ENCODE peak calls at places on chromosomes 13 and 19, in nine cellular contexts. One of them, this sample, is unnamed.

GRCh38 chr13:22428188-22428828 is 752.5 kb upstream of the SGCG start:
- DNase-seq in kidney glomerular epithelial cell: no peak
- DNase-seq in GOT3: no peak
- DNase-seq in brain microvascular endothelial cell: no peak
- DNase-seq in amygdala: no peak
- DNase-seq in activated CD4-positive, alpha-beta T cell treated with anti-CD3 and anti-CD28 coated beads for 4 hours: no peak
- DNase-seq in EL: no peak
- DNase-seq in Peyer's patch: no peak
- DNase-seq in stimulated activated CD8-positive, alpha-beta memory T cell treated with anti-CD3 and anti-CD28 coated beads, Interleukin-7, amount 100 ng/mL, for 48 hours: no peak
- DNase-seq in this sample: no peak

GRCh38 chr13:42113478-42113877 is 65.0 kb downstream of the DGKH start:
- DNase-seq in kidney glomerular epithelial cell: no peak
- DNase-seq in GOT3: no peak
- DNase-seq in brain microvascular endothelial cell: no peak
- DNase-seq in amygdala: no peak
- DNase-seq in activated CD4-positive, alpha-beta T cell treated with anti-CD3 and anti-CD28 coated beads for 4 hours: no peak
- DNase-seq in EL: no peak
- DNase-seq in Peyer's patch: no peak
- DNase-seq in stimulated activated CD8-positive, alpha-beta memory T cell treated with anti-CD3 and anti-CD28 coated beads, Interleukin-7, amount 100 ng/mL, for 48 hours: no peak
- DNase-seq in this sample: no peak

GRCh38 chr19:19545707-19546106 is 7.6 kb downstream of the CILP2 start:
- DNase-seq in kidney glomerular epithelial cell: no peak
- DNase-seq in GOT3: no peak
- DNase-seq in brain microvascular endothelial cell: no peak
- DNase-seq in amygdala: no peak
- DNase-seq in activated CD4-positive, alpha-beta T cell treated with anti-CD3 and anti-CD28 coated beads for 4 hours: no peak
- DNase-seq in EL: no peak
- DNase-seq in Peyer's patch: no peak
- DNase-seq in stimulated activated CD8-positive, alpha-beta memory T cell treated with anti-CD3 and anti-CD28 coated beads, Interleukin-7, amount 100 ng/mL, for 48 hours: no peak
- DNase-seq in this sample: no peak

GRCh38 chr13:28528388-28528787 is 33.5 kb upstream of the FLT1 start:
- DNase-seq in kidney glomerular epithelial cell: no peak
- DNase-seq in GOT3: no peak
- DNase-seq in brain microvascular endothelial cell: no peak
- DNase-seq in amygdala: no peak
- DNase-seq in activated CD4-positive, alpha-beta T cell treated with anti-CD3 and anti-CD28 coated beads for 4 hours: no peak
- DNase-seq in EL: no peak
- DNase-seq in Peyer's patch: no peak
- DNase-seq in stimulated activated CD8-positive, alpha-beta memory T cell treated with anti-CD3 and anti-CD28 coated beads, Interleukin-7, amount 100 ng/mL, for 48 hours: no peak
- DNase-seq in this sample: no peak

GRCh38 chr13:109668433-109669233 is 117.8 kb downstream of the IRS2 start:
- DNase-seq in kidney glomerular epithelial cell: no peak
- DNase-seq in GOT3: no peak
- DNase-seq in brain microvascular endothelial cell: no peak
- DNase-seq in amygdala: no peak
- DNase-seq in activated CD4-positive, alpha-beta T cell treated with anti-CD3 and anti-CD28 coated beads for 4 hours: no peak
- DNase-seq in EL: no peak
- DNase-seq in Peyer's patch: no peak
- DNase-seq in stimulated activated CD8-positive, alpha-beta memory T cell treated with anti-CD3 and anti-CD28 coated beads, Interleukin-7, amount 100 ng/mL, for 48 hours: no peak
- DNase-seq in this sample: no peak

GRCh38 chr13:51585234-51585672 is 991 bp downstream of the WDFY2 start:
- DNase-seq in kidney glomerular epithelial cell: peak
- DNase-seq in GOT3: no peak
- DNase-seq in brain microvascular endothelial cell: peak
- DNase-seq in amygdala: no peak
- DNase-seq in activated CD4-positive, alpha-beta T cell treated with anti-CD3 and anti-CD28 coated beads for 4 hours: no peak
- DNase-seq in EL: peak
- DNase-seq in Peyer's patch: no peak
- DNase-seq in stimulated activated CD8-positive, alpha-beta memory T cell treated with anti-CD3 and anti-CD28 coated beads, Interleukin-7, amount 100 ng/mL, for 48 hours: no peak
- DNase-seq in this sample: no peak

GRCh38 chr19:18967358-18968146 is 26.5 kb upstream of the HOMER3 start:
- DNase-seq in kidney glomerular epithelial cell: peak
- DNase-seq in GOT3: no peak
- DNase-seq in brain microvascular endothelial cell: no peak
- DNase-seq in amygdala: no peak
- DNase-seq in activated CD4-positive, alpha-beta T cell treated with anti-CD3 and anti-CD28 coated beads for 4 hours: no peak
- DNase-seq in EL: peak
- DNase-seq in Peyer's patch: peak
- DNase-seq in stimulated activated CD8-positive, alpha-beta memory T cell treated with anti-CD3 and anti-CD28 coated beads, Interleukin-7, amount 100 ng/mL, for 48 hours: no peak
- DNase-seq in this sample: peak

GRCh38 chr13:70424928-70425327 is 316.7 kb upstream of the KLHL1 start:
- DNase-seq in kidney glomerular epithelial cell: no peak
- DNase-seq in GOT3: no peak
- DNase-seq in brain microvascular endothelial cell: no peak
- DNase-seq in amygdala: no peak
- DNase-seq in activated CD4-positive, alpha-beta T cell treated with anti-CD3 and anti-CD28 coated beads for 4 hours: no peak
- DNase-seq in EL: no peak
- DNase-seq in Peyer's patch: no peak
- DNase-seq in stimulated activated CD8-positive, alpha-beta memory T cell treated with anti-CD3 and anti-CD28 coated beads, Interleukin-7, amount 100 ng/mL, for 48 hours: no peak
- DNase-seq in this sample: no peak

GRCh38 chr13:96052655-96053002 is 572 bp downstream of the UGGT2 start:
- DNase-seq in kidney glomerular epithelial cell: peak
- DNase-seq in GOT3: no peak
- DNase-seq in brain microvascular endothelial cell: peak
- DNase-seq in amygdala: no peak
- DNase-seq in activated CD4-positive, alpha-beta T cell treated with anti-CD3 and anti-CD28 coated beads for 4 hours: no peak
- DNase-seq in EL: peak
- DNase-seq in Peyer's patch: no peak
- DNase-seq in stimulated activated CD8-positive, alpha-beta memory T cell treated with anti-CD3 and anti-CD28 coated beads, Interleukin-7, amount 100 ng/mL, for 48 hours: no peak
- DNase-seq in this sample: peak

GRCh38 chr13:113045214-113046007 is 60.2 kb upstream of the F7 start:
- DNase-seq in kidney glomerular epithelial cell: no peak
- DNase-seq in GOT3: no peak
- DNase-seq in brain microvascular endothelial cell: no peak
- DNase-seq in amygdala: peak
- DNase-seq in activated CD4-positive, alpha-beta T cell treated with anti-CD3 and anti-CD28 coated beads for 4 hours: no peak
- DNase-seq in EL: no peak
- DNase-seq in Peyer's patch: no peak
- DNase-seq in stimulated activated CD8-positive, alpha-beta memory T cell treated with anti-CD3 and anti-CD28 coated beads, Interleukin-7, amount 100 ng/mL, for 48 hours: no peak
- DNase-seq in this sample: no peak

GRCh38 chr19:50695251-50696064 is 24.1 kb downstream of the SHANK1 start:
- DNase-seq in kidney glomerular epithelial cell: no peak
- DNase-seq in GOT3: no peak
- DNase-seq in brain microvascular endothelial cell: no peak
- DNase-seq in amygdala: no peak
- DNase-seq in activated CD4-positive, alpha-beta T cell treated with anti-CD3 and anti-CD28 coated beads for 4 hours: no peak
- DNase-seq in EL: no peak
- DNase-seq in Peyer's patch: no peak
- DNase-seq in stimulated activated CD8-positive, alpha-beta memory T cell treated with anti-CD3 and anti-CD28 coated beads, Interleukin-7, amount 100 ng/mL, for 48 hours: no peak
- DNase-seq in this sample: no peak

GRCh38 chr13:85853901-85854663 is 54.9 kb upstream of the SLITRK6 start:
- DNase-seq in kidney glomerular epithelial cell: no peak
- DNase-seq in GOT3: no peak
- DNase-seq in brain microvascular endothelial cell: no peak
- DNase-seq in amygdala: no peak
- DNase-seq in activated CD4-positive, alpha-beta T cell treated with anti-CD3 and anti-CD28 coated beads for 4 hours: no peak
- DNase-seq in EL: no peak
- DNase-seq in Peyer's patch: no peak
- DNase-seq in stimulated activated CD8-positive, alpha-beta memory T cell treated with anti-CD3 and anti-CD28 coated beads, Interleukin-7, amount 100 ng/mL, for 48 hours: no peak
- DNase-seq in this sample: no peak

GRCh38 chr19:18433039-18433691 is 4.8 kb downstream of the ISYNA1 start:
- DNase-seq in kidney glomerular epithelial cell: no peak
- DNase-seq in GOT3: no peak
- DNase-seq in brain microvascular endothelial cell: no peak
- DNase-seq in amygdala: no peak
- DNase-seq in activated CD4-positive, alpha-beta T cell treated with anti-CD3 and anti-CD28 coated beads for 4 hours: peak
- DNase-seq in EL: no peak
- DNase-seq in Peyer's patch: peak
- DNase-seq in stimulated activated CD8-positive, alpha-beta memory T cell treated with anti-CD3 and anti-CD28 coated beads, Interleukin-7, amount 100 ng/mL, for 48 hours: no peak
- DNase-seq in this sample: no peak

GRCh38 chr19:50264483-50265186 is 61.2 kb downstream of the MYH14 start:
- DNase-seq in kidney glomerular epithelial cell: no peak
- DNase-seq in GOT3: no peak
- DNase-seq in brain microvascular endothelial cell: no peak
- DNase-seq in amygdala: no peak
- DNase-seq in activated CD4-positive, alpha-beta T cell treated with anti-CD3 and anti-CD28 coated beads for 4 hours: no peak
- DNase-seq in EL: no peak
- DNase-seq in Peyer's patch: no peak
- DNase-seq in stimulated activated CD8-positive, alpha-beta memory T cell treated with anti-CD3 and anti-CD28 coated beads, Interleukin-7, amount 100 ng/mL, for 48 hours: no peak
- DNase-seq in this sample: no peak

GRCh38 chr13:110616103-110617101 is 1.1 kb downstream of the NAXD start:
- DNase-seq in kidney glomerular epithelial cell: peak
- DNase-seq in GOT3: no peak
- DNase-seq in brain microvascular endothelial cell: peak
- DNase-seq in amygdala: no peak
- DNase-seq in activated CD4-positive, alpha-beta T cell treated with anti-CD3 and anti-CD28 coated beads for 4 hours: peak
- DNase-seq in EL: peak
- DNase-seq in Peyer's patch: peak
- DNase-seq in stimulated activated CD8-positive, alpha-beta memory T cell treated with anti-CD3 and anti-CD28 coated beads, Interleukin-7, amount 100 ng/mL, for 48 hours: peak
- DNase-seq in this sample: peak

GRCh38 chr19:18908917-18909619 is 10.1 kb downstream of the COPE start:
- DNase-seq in kidney glomerular epithelial cell: no peak
- DNase-seq in GOT3: no peak
- DNase-seq in brain microvascular endothelial cell: no peak
- DNase-seq in amygdala: no peak
- DNase-seq in activated CD4-positive, alpha-beta T cell treated with anti-CD3 and anti-CD28 coated beads for 4 hours: no peak
- DNase-seq in EL: no peak
- DNase-seq in Peyer's patch: no peak
- DNase-seq in stimulated activated CD8-positive, alpha-beta memory T cell treated with anti-CD3 and anti-CD28 coated beads, Interleukin-7, amount 100 ng/mL, for 48 hours: no peak
- DNase-seq in this sample: no peak

GRCh38 chr19:2775556-2776430 is 7.3 kb downstream of the SGTA start:
- DNase-seq in kidney glomerular epithelial cell: peak
- DNase-seq in GOT3: no peak
- DNase-seq in brain microvascular endothelial cell: peak
- DNase-seq in amygdala: no peak
- DNase-seq in activated CD4-positive, alpha-beta T cell treated with anti-CD3 and anti-CD28 coated beads for 4 hours: peak
- DNase-seq in EL: peak
- DNase-seq in Peyer's patch: peak
- DNase-seq in stimulated activated CD8-positive, alpha-beta memory T cell treated with anti-CD3 and anti-CD28 coated beads, Interleukin-7, amount 100 ng/mL, for 48 hours: peak
- DNase-seq in this sample: peak

GRCh38 chr13:26041476-26041875 is 10.3 kb downstream of the SHISA2 start:
- DNase-seq in kidney glomerular epithelial cell: no peak
- DNase-seq in GOT3: no peak
- DNase-seq in brain microvascular endothelial cell: no peak
- DNase-seq in amygdala: no peak
- DNase-seq in activated CD4-positive, alpha-beta T cell treated with anti-CD3 and anti-CD28 coated beads for 4 hours: no peak
- DNase-seq in EL: no peak
- DNase-seq in Peyer's patch: no peak
- DNase-seq in stimulated activated CD8-positive, alpha-beta memory T cell treated with anti-CD3 and anti-CD28 coated beads, Interleukin-7, amount 100 ng/mL, for 48 hours: no peak
- DNase-seq in this sample: no peak

GRCh38 chr13:40148742-40149141 is 493.3 kb downstream of the COG6 start:
- DNase-seq in kidney glomerular epithelial cell: no peak
- DNase-seq in GOT3: no peak
- DNase-seq in brain microvascular endothelial cell: no peak
- DNase-seq in amygdala: no peak
- DNase-seq in activated CD4-positive, alpha-beta T cell treated with anti-CD3 and anti-CD28 coated beads for 4 hours: no peak
- DNase-seq in EL: no peak
- DNase-seq in Peyer's patch: no peak
- DNase-seq in stimulated activated CD8-positive, alpha-beta memory T cell treated with anti-CD3 and anti-CD28 coated beads, Interleukin-7, amount 100 ng/mL, for 48 hours: no peak
- DNase-seq in this sample: no peak

GRCh38 chr19:34335914-34336313 is 29.1 kb upstream of the GPI start:
- DNase-seq in kidney glomerular epithelial cell: no peak
- DNase-seq in GOT3: no peak
- DNase-seq in brain microvascular endothelial cell: no peak
- DNase-seq in amygdala: no peak
- DNase-seq in activated CD4-positive, alpha-beta T cell treated with anti-CD3 and anti-CD28 coated beads for 4 hours: no peak
- DNase-seq in EL: no peak
- DNase-seq in Peyer's patch: no peak
- DNase-seq in stimulated activated CD8-positive, alpha-beta memory T cell treated with anti-CD3 and anti-CD28 coated beads, Interleukin-7, amount 100 ng/mL, for 48 hours: no peak
- DNase-seq in this sample: no peak

GRCh38 chr19:35459414-35460082 is 11.5 kb downstream of the FFAR2 start:
- DNase-seq in kidney glomerular epithelial cell: no peak
- DNase-seq in GOT3: no peak
- DNase-seq in brain microvascular endothelial cell: no peak
- DNase-seq in amygdala: no peak
- DNase-seq in activated CD4-positive, alpha-beta T cell treated with anti-CD3 and anti-CD28 coated beads for 4 hours: no peak
- DNase-seq in EL: no peak
- DNase-seq in Peyer's patch: peak
- DNase-seq in stimulated activated CD8-positive, alpha-beta memory T cell treated with anti-CD3 and anti-CD28 coated beads, Interleukin-7, amount 100 ng/mL, for 48 hours: no peak
- DNase-seq in this sample: no peak

GRCh38 chr19:11445141-11445540 is 9.7 kb downstream of the PRKCSH start:
- DNase-seq in kidney glomerular epithelial cell: no peak
- DNase-seq in GOT3: no peak
- DNase-seq in brain microvascular endothelial cell: no peak
- DNase-seq in amygdala: no peak
- DNase-seq in activated CD4-positive, alpha-beta T cell treated with anti-CD3 and anti-CD28 coated beads for 4 hours: no peak
- DNase-seq in EL: no peak
- DNase-seq in Peyer's patch: no peak
- DNase-seq in stimulated activated CD8-positive, alpha-beta memory T cell treated with anti-CD3 and anti-CD28 coated beads, Interleukin-7, amount 100 ng/mL, for 48 hours: no peak
- DNase-seq in this sample: no peak

GRCh38 chr13:98033277-98034247 is 80.1 kb downstream of the IPO5 start:
- DNase-seq in kidney glomerular epithelial cell: peak
- DNase-seq in GOT3: no peak
- DNase-seq in brain microvascular endothelial cell: peak
- DNase-seq in amygdala: no peak
- DNase-seq in activated CD4-positive, alpha-beta T cell treated with anti-CD3 and anti-CD28 coated beads for 4 hours: no peak
- DNase-seq in EL: peak
- DNase-seq in Peyer's patch: no peak
- DNase-seq in stimulated activated CD8-positive, alpha-beta memory T cell treated with anti-CD3 and anti-CD28 coated beads, Interleukin-7, amount 100 ng/mL, for 48 hours: no peak
- DNase-seq in this sample: peak